ENCODE peak calls at places on chromosomes 7 and 10, in four cellular contexts. R is osteoblast, E is PC-9, L is thoracic aorta. T is an unnamed sample.

GRCh38 chr10:34906021-34906965 is 91.2 kb upstream of the PARD3 start:
- DNase-seq in R (no peak), L (no peak), E (no peak), T (no peak)

GRCh38 chr7:97499204-97499603 is 232.7 kb upstream of the TAC1 start:
- DNase-seq in E (no peak), L (no peak), R (peak), T (peak)

GRCh38 chr10:113549856-113550255 is 3.0 kb upstream of the HABP2 start:
- DNase-seq in L (no peak), E (no peak), R (peak), T (no peak)

GRCh38 chr10:118978316-118978997 is 51.1 kb upstream of the NANOS1 start:
- DNase-seq in L (no peak), E (no peak), R (no peak), T (no peak)

GRCh38 chr10:123096452-123096851 is 39.3 kb upstream of the HMX3 start:
- DNase-seq in E (no peak), L (no peak), R (peak), T (no peak)

GRCh38 chr7:106017657-106018056 is 54.6 kb downstream of the CDHR3 start:
- DNase-seq in E (no peak), R (no peak), L (no peak), T (no peak)

GRCh38 chr10:61747341-61747740 is 84.6 kb downstream of the CABCOCO1 start:
- DNase-seq in R (no peak), L (no peak), E (peak), T (no peak)

GRCh38 chr7:5594616-5595544 is 171.2 kb upstream of the TNRC18 start:
- DNase-seq in R (peak), L (no peak), E (no peak), T (no peak)

GRCh38 chr7:50226669-50227068 is 77.8 kb upstream of the IKZF1 start:
- DNase-seq in E (no peak), R (no peak), L (no peak), T (no peak)

GRCh38 chr7:27992092-27992491 is 188.5 kb downstream of the JAZF1 start:
- DNase-seq in R (no peak), E (no peak), L (no peak), T (no peak)

GRCh38 chr7:132709971-132710567 is 133.8 kb upstream of the PLXNA4 start:
- DNase-seq in E (peak), R (no peak), L (no peak), T (no peak)

GRCh38 chr10:4704034-4704545 is 121.9 kb upstream of the AKR1E2 start:
- DNase-seq in R (peak), E (peak), L (no peak), T (no peak)

GRCh38 chr10:33421789-33422188 is 87.3 kb upstream of the NRP1 start:
- DNase-seq in L (peak), E (no peak), R (peak), T (no peak)

GRCh38 chr10:93473804-93474472 is 8.2 kb downstream of the MYOF start:
- DNase-seq in L (no peak), E (no peak), R (no peak), T (no peak)

GRCh38 chr10:3538850-3539531 is 246.0 kb downstream of the KLF6 start:
- DNase-seq in E (peak), R (peak), L (peak), T (no peak)

GRCh38 chr7:39691821-39692220 is 68.4 kb downstream of the RALA start:
- DNase-seq in L (no peak), R (peak), E (no peak), T (no peak)

GRCh38 chr7:22732556-22733126 is 5.6 kb downstream of the IL6 start:
- DNase-seq in L (no peak), R (no peak), E (peak), T (no peak)

GRCh38 chr10:23095966-23096813 is 811 bp downstream of the MSRB2 start:
- DNase-seq in L (peak), E (no peak), R (peak), T (no peak)

GRCh38 chr10:5887641-5888040 is 2.1 kb downstream of the ANKRD16 start:
- DNase-seq in E (no peak), R (no peak), L (no peak), T (no peak)

DNA sequence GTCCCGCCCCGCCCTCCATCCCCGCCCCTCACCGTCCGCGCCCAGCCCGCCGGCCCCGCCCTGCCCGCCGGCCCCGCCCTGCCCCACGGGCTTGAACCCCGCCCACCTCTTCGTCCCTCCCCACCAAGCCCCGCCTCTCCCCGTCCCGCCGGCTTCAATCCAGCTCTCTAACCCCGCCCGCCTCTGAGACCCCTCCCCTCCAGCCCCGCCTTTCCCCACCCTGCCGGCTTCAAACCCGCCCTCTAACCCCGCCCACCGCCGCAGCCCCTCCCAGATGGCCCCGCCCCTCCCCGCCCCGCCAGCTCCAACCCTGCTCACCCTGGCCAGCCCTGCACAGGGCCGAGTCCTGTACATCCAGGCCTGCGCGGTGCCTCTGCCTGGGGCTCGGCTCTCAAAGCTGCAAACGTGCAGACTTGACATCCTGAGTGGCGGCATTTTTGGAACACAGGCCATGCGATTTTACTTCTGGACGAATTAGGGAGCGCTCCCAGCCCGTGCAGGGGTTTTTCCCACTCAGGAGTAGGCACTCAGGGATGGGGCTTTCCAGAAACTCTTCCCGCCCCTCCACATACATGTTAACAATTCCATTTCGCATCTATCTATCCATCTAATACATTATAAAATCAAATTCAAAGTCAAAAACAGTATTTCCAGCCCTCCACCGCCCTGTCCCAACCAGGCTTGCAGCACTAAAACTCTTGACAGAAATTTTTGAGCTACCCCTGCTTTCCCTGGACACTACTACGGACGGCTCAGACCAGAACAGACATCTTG is 475 bp upstream of the NMT2 start:
- DNase-seq in R (peak), L (peak), E (peak), T (peak)
- H3K4me3 ChIP-seq in R (peak), L (peak), E (peak), T (no peak)

GRCh38 chr10:132739225-132739613 is 46.7 kb downstream of the NKX6-2 start:
- DNase-seq in E (no peak), R (no peak), L (no peak), T (no peak)
- H3K27ac ChIP-seq in E (no peak), R (no peak), L (no peak), T (no peak)

DNA sequence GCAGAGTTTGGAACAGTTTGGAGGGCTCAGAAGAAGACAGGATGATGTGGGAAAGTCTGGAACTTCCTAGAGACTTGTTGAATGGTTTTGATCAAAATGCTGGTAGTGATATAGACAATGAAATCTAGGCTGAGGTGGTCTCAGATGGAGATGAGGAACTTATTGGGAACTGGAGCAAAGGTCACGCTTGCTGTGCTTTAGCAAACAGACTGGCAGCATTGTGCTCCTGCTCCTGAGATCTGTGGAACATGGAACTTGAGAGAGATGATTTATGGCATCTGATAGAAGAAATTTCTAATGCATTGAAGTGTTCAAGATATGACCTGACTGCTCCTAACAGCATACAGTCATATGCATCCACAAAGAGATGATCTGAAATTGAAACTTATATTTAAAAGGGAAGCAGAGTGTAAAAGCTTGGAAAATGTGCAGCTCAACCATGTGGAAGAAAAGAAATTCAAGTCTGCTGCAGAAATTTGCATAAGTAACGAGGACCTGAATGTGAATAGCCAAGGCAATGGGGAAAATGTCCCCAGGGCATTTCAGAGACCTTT is 186.9 kb upstream of the PHYHIPL start:
- DNase-seq in R (no peak), E (no peak), L (no peak), T (no peak)
- H3K4me3 ChIP-seq in R (no peak), E (no peak), L (no peak), T (no peak)

DNA sequence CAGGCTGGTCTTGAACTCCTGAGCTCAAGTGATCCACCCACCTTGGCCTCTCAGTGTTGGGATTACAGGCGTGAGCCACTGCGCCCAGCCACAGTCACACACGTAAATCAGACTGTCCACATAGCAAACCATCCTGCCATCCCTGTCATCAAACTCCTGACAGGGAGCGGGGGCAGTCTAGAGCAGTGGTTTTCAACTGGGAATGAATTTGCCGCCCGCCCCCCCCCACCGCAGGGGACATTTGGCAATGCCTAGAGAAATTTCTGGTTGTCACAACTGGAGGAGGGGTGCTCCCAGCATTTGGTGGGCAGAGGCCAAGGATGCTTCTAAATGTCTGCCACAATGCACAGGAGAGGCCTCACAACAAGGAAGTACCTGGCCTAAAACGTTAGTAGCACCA is 24.1 kb downstream of the CAMK2G start:
- DNase-seq in L (no peak), E (no peak), R (no peak), T (no peak)
- H3K27ac ChIP-seq in L (peak), E (no peak), R (no peak), T (no peak)

DNA sequence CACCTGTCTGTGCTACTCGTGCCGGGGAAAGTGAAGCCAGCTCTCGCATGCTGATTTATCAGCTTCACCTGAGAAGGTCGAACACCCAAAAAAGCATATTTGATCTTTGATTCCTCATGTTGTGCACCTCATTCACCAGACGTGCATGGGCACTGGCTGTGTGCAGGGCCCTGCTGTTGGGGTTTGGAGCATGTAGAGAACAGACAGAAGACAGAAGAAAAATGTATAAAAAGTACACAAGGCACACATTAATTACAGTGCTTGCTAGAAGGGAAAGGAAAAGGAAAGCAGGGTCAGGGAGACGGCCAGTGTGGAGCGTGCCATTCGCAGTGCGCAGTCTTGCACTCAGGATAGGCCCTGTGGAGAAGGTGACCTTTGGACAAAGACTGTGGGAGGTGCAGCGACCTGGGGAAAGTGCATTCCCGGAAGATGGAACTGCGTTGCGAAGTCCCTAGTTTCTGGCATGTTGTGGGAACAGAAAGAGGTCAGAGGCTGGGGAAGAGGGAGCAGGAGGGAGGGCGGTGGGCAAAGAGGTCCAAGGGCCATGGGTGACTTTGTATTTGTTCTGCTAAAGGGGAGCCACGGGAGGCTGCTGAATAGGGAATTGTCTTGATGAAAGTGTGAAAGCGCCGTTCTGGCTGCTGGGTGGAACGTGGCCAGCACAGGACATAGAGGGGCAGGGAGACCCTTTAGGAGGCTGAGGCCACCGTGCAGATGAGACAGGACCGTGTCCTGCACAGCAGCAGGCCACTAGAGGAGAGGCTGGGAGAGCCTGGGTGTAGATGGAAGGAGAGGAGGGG is 232.8 kb downstream of the GLRX3 start:
- DNase-seq in E (no peak), L (no peak), R (no peak), T (no peak)
- H3K4me3 ChIP-seq in E (no peak), L (no peak), R (no peak), T (no peak)